ENCODE peak calls at places on chromosome 12, in ten cellular contexts. A, G, R, Z, O, J, F, N, I and S are unnamed samples.

GRCh38 chr12:120971299-120972180 is 6.8 kb upstream of the HNF1A start:
- DNase-seq in A (no peak), G (peak), R (peak), Z (peak), O (peak), J (peak), F (peak), N (peak), I (peak), S (peak)

GRCh38 chr12:123726244-123726643 is 14.1 kb downstream of the ATP6V0A2 start:
- DNase-seq in A (no peak), G (no peak), R (no peak), Z (no peak), O (no peak), J (no peak), F (no peak), N (no peak), I (no peak), S (no peak)

GRCh38 chr12:122318607-122319311 is 52.5 kb upstream of the VPS33A start:
- DNase-seq in A (no peak), G (no peak), R (peak), Z (peak), O (no peak), J (peak), F (peak), N (peak), I (peak), S (peak)

GRCh38 chr12:70249903-70250302 is 6.7 kb downstream of the CNOT2 start:
- DNase-seq in A (no peak), G (no peak), R (no peak), Z (no peak), O (no peak), J (no peak), F (no peak), N (no peak), I (no peak), S (no peak)

GRCh38 chr12:20350495-20350894 is 17.8 kb upstream of the PDE3A start:
- DNase-seq in A (no peak), G (no peak), R (no peak), Z (no peak), O (no peak), J (peak), F (no peak), N (peak), I (peak), S (peak)

GRCh38 chr12:95624544-95624943 is 73.3 kb upstream of the USP44 start:
- DNase-seq in A (no peak), G (no peak), R (no peak), Z (no peak), O (no peak), J (no peak), F (peak), N (no peak), I (peak), S (no peak)

GRCh38 chr12:63857771-63858670 is 13.5 kb downstream of the SRGAP1 start:
- DNase-seq in A (no peak), G (no peak), R (no peak), Z (no peak), O (no peak), J (no peak), F (no peak), N (no peak), I (peak), S (no peak)

GRCh38 chr12:27922591-27923139 is 49.9 kb downstream of the PTHLH start:
- DNase-seq in A (no peak), G (no peak), R (no peak), Z (peak), O (peak), J (peak), F (peak), N (peak), I (peak), S (no peak)

GRCh38 chr12:122985590-122986257 is 5.2 kb downstream of the ARL6IP4 start:
- DNase-seq in A (no peak), G (no peak), R (no peak), Z (no peak), O (no peak), J (no peak), F (no peak), N (no peak), I (no peak), S (no peak)

GRCh38 chr12:113230315-113231274 is 9.3 kb downstream of the TPCN1 start:
- DNase-seq in A (no peak), G (no peak), R (no peak), Z (no peak), O (no peak), J (no peak), F (no peak), N (no peak), I (no peak), S (no peak)

GRCh38 chr12:116735951-116736599 is 1.8 kb downstream of the SPRING1 start:
- DNase-seq in A (no peak), G (no peak), R (no peak), Z (no peak), O (no peak), J (no peak), F (no peak), N (no peak), I (no peak), S (no peak)

GRCh38 chr12:85057370-85057963 is 21.3 kb downstream of the LRRIQ1 start:
- DNase-seq in A (peak), G (peak), R (peak), Z (peak), O (peak), J (peak), F (peak), N (peak), I (peak), S (no peak)

GRCh38 chr12:115451785-115452736 is 768.1 kb upstream of the TBX3 start:
- DNase-seq in A (peak), G (peak), R (no peak), Z (no peak), O (peak), J (no peak), F (peak), N (peak), I (peak), S (no peak)

GRCh38 chr12:69052613-69053408 is 119.8 kb upstream of the CPM start:
- DNase-seq in A (peak), G (no peak), R (peak), Z (peak), O (no peak), J (peak), F (peak), N (peak), I (peak), S (peak)

GRCh38 chr12:6061661-6062060 is 62.8 kb downstream of the VWF start:
- DNase-seq in A (no peak), G (no peak), R (no peak), Z (peak), O (no peak), J (no peak), F (no peak), N (peak), I (peak), S (no peak)

GRCh38 chr12:98738002-98738401 is 92.9 kb downstream of the APAF1 start:
- DNase-seq in A (no peak), G (no peak), R (no peak), Z (no peak), O (no peak), J (no peak), F (no peak), N (no peak), I (no peak), S (no peak)

GRCh38 chr12:126069549-126070165 is 1004.4 kb downstream of the AACS start:
- DNase-seq in A (peak), G (peak), R (peak), Z (peak), O (no peak), J (no peak), F (peak), N (peak), I (peak), S (peak)

GRCh38 chr12:3752096-3752709 is 706 bp downstream of the CRACR2A start:
- DNase-seq in A (no peak), G (no peak), R (no peak), Z (no peak), O (no peak), J (no peak), F (no peak), N (no peak), I (peak), S (no peak)

GRCh38 chr12:6570264-6570887 is 2.3 kb upstream of the NOP2 start:
- DNase-seq in A (peak), G (peak), R (no peak), Z (no peak), O (no peak), J (no peak), F (peak), N (peak), I (peak), S (no peak)

GRCh38 chr12:12004524-12004923 is 66.2 kb upstream of the BCL2L14 start:
- DNase-seq in A (no peak), G (no peak), R (no peak), Z (no peak), O (no peak), J (no peak), F (no peak), N (no peak), I (no peak), S (no peak)

GRCh38 chr12:111312708-111313107 is 56.2 kb downstream of the PHETA1 start:
- DNase-seq in A (no peak), G (no peak), R (no peak), Z (no peak), O (no peak), J (no peak), F (no peak), N (no peak), I (no peak), S (no peak)

GRCh38 chr12:9039397-9039977 is 50.1 kb downstream of the KLRG1 start:
- DNase-seq in A (no peak), G (no peak), R (peak), Z (peak), O (peak), J (no peak), F (peak), N (peak), I (peak), S (no peak)

GRCh38 chr12:58814036-58814435 is 106.3 kb downstream of the LRIG3 start:
- DNase-seq in A (no peak), G (no peak), R (no peak), Z (peak), O (no peak), J (no peak), F (no peak), N (peak), I (peak), S (peak)

GRCh38 chr12:93468008-93468371 is 676 bp downstream of the MRPL42 start:
- DNase-seq in A (no peak), G (no peak), R (no peak), Z (no peak), O (no peak), J (no peak), F (no peak), N (peak), I (no peak), S (no peak)

GRCh38 chr12:99505805-99506204 is 141.7 kb upstream of the GARIN6 start:
- DNase-seq in A (no peak), G (no peak), R (no peak), Z (no peak), O (no peak), J (no peak), F (no peak), N (no peak), I (no peak), S (no peak)

GRCh38 chr12:131347345-131347714 is 363.6 kb upstream of the SFSWAP start:
- DNase-seq in A (no peak), G (no peak), R (no peak), Z (no peak), O (no peak), J (no peak), F (no peak), N (no peak), I (no peak), S (no peak)

GRCh38 chr12:116280590-116281290 is 3.2 kb upstream of the MED13L start:
- DNase-seq in A (no peak), G (no peak), R (no peak), Z (no peak), O (no peak), J (no peak), F (no peak), N (no peak), I (no peak), S (no peak)

GRCh38 chr12:91991397-91992187 is 154.1 kb downstream of the BTG1 start:
- DNase-seq in A (no peak), G (no peak), R (no peak), Z (no peak), O (no peak), J (no peak), F (peak), N (no peak), I (no peak), S (no peak)

GRCh38 chr12:31035226-31035625 is 38.4 kb upstream of the DDX11 start:
- DNase-seq in A (no peak), G (no peak), R (no peak), Z (no peak), O (no peak), J (no peak), F (no peak), N (no peak), I (no peak), S (no peak)

GRCh38 chr12:90085491-90086274 is 377.0 kb upstream of the ATP2B1 start:
- DNase-seq in A (no peak), G (no peak), R (no peak), Z (no peak), O (no peak), J (no peak), F (peak), N (peak), I (peak), S (no peak)

GRCh38 chr12:99339663-99340062 is 307.9 kb upstream of the GARIN6 start:
- DNase-seq in A (no peak), G (no peak), R (no peak), Z (no peak), O (no peak), J (no peak), F (no peak), N (no peak), I (no peak), S (no peak)

GRCh38 chr12:123180171-123180570 is 29.3 kb upstream of the PITPNM2 start:
- DNase-seq in A (no peak), G (no peak), R (no peak), Z (no peak), O (no peak), J (no peak), F (no peak), N (no peak), I (no peak), S (no peak)

GRCh38 chr12:54265364-54265812 is 14.5 kb downstream of the CBX5 start:
- DNase-seq in A (no peak), G (no peak), R (no peak), Z (no peak), O (no peak), J (no peak), F (no peak), N (no peak), I (no peak), S (no peak)

GRCh38 chr12:89349814-89350213 is 2.5 kb downstream of the DUSP6 start:
- DNase-seq in A (peak), G (no peak), R (no peak), Z (peak), O (no peak), J (no peak), F (peak), N (peak), I (peak), S (no peak)

GRCh38 chr12:68268971-68269370 is 15.6 kb upstream of the IL22 start:
- DNase-seq in A (no peak), G (no peak), R (no peak), Z (no peak), O (no peak), J (no peak), F (no peak), N (no peak), I (no peak), S (no peak)

GRCh38 chr12:131131077-131131807 is 177.5 kb downstream of the ADGRD1 start:
- DNase-seq in A (no peak), G (no peak), R (no peak), Z (no peak), O (no peak), J (no peak), F (no peak), N (no peak), I (no peak), S (no peak)

GRCh38 chr12:118375348-118375747 is 1.0 kb upstream of the SUDS3 start:
- DNase-seq in A (no peak), G (no peak), R (no peak), Z (no peak), O (no peak), J (no peak), F (no peak), N (no peak), I (no peak), S (no peak)

GRCh38 chr12:22312336-22312735 is 22.2 kb downstream of the ST8SIA1 start:
- DNase-seq in A (no peak), G (no peak), R (no peak), Z (no peak), O (peak), J (no peak), F (peak), N (no peak), I (peak), S (no peak)